ENCODE peak calls at places on chromosomes 7 and 10, in four cellular contexts. D, L, V and F are unnamed samples.

GRCh38 chr10:132862485-132863420 is 76.8 kb upstream of the NKX6-2 start:
- DNase-seq in D (no peak), L (no peak), V (no peak), F (no peak)

GRCh38 chr7:69812756-69813155 is 214.5 kb downstream of the AUTS2 start:
- DNase-seq in D (no peak), L (no peak), V (no peak), F (no peak)

GRCh38 chr10:15200626-15201025 is 32.1 kb upstream of the NMT2 start:
- DNase-seq in D (no peak), L (no peak), V (peak; percentile 90), F (no peak)

GRCh38 chr7:155405399-155406318 is 52.3 kb upstream of the EN2 start:
- DNase-seq in D (peak; percentile 54), L (no peak), V (no peak), F (no peak)

GRCh38 chr10:122279725-122280141 is 8.6 kb downstream of the BTBD16 start:
- DNase-seq in D (peak; percentile 58), L (no peak), V (peak; percentile 70), F (no peak)

GRCh38 chr7:157851501-157852067 is 514.8 kb downstream of the DNAJB6 start:
- DNase-seq in D (peak; percentile 29), L (peak; percentile 64), V (peak; percentile 8), F (peak; percentile 24)

GRCh38 chr7:104931181-104931781 is 82.7 kb upstream of the KMT2E start:
- DNase-seq in D (no peak), L (peak; percentile 68), V (no peak), F (peak; percentile 87)

GRCh38 chr10:13882112-13882711 is 295.4 kb downstream of the PRPF18 start:
- DNase-seq in D (peak; percentile 35), L (no peak), V (no peak), F (no peak)

GRCh38 chr7:39750253-39750994 is 127.1 kb downstream of the RALA start:
- DNase-seq in D (no peak), L (no peak), V (no peak), F (no peak)

GRCh38 chr10:119488675-119489074 is 53.8 kb downstream of the RGS10 start:
- DNase-seq in D (no peak), L (no peak), V (no peak), F (no peak)